ENCODE peak calls at places on chromosomes 5 and 9, in seven cellular contexts. One of them, this sample, is unnamed.
A peak's percentile ranks its signal among the peaks of the same experiment; 100 is the strongest.

GRCh38 chr5:59276886-59277514 is 616.5 kb downstream of the PDE4D start:
- DNase-seq in HFF-Myc: no peak
- DNase-seq in fibroblast of pulmonary artery: peak; percentile 33
- DNase-seq in foreskin fibroblast: no peak
- DNase-seq in pancreas: no peak
- DNase-seq in CD8-positive, alpha-beta T cell: no peak
- DNase-seq in endodermal cell: no peak
- DNase-seq in this sample: no peak

GRCh38 chr5:176787676-176788075 is 22.7 kb upstream of the UNC5A start:
- DNase-seq in fibroblast of pulmonary artery: no peak
- DNase-seq in foreskin fibroblast: no peak
- DNase-seq in HFF-Myc: no peak
- DNase-seq in endodermal cell: peak; percentile 65
- DNase-seq in CD8-positive, alpha-beta T cell: no peak
- DNase-seq in pancreas: no peak
- DNase-seq in this sample: no peak

GRCh38 chr9:76658510-76659231 is 105.6 kb upstream of the PCA3 start:
- DNase-seq in fibroblast of pulmonary artery: peak; percentile 86
- DNase-seq in pancreas: no peak
- DNase-seq in endodermal cell: peak; percentile 61
- DNase-seq in CD8-positive, alpha-beta T cell: no peak
- DNase-seq in foreskin fibroblast: peak; percentile 81
- DNase-seq in HFF-Myc: peak; percentile 57
- DNase-seq in this sample: no peak

GRCh38 chr5:62731011-62731410 is 152.4 kb downstream of the LRRC70 start:
- DNase-seq in HFF-Myc: no peak
- DNase-seq in CD8-positive, alpha-beta T cell: no peak
- DNase-seq in endodermal cell: no peak
- DNase-seq in pancreas: no peak
- DNase-seq in fibroblast of pulmonary artery: no peak
- DNase-seq in foreskin fibroblast: no peak
- DNase-seq in this sample: no peak

GRCh38 chr9:133103183-133103986 is 17.7 kb downstream of the RALGDS start:
- DNase-seq in foreskin fibroblast: peak; percentile 69
- DNase-seq in HFF-Myc: no peak
- DNase-seq in endodermal cell: peak; percentile 86
- DNase-seq in CD8-positive, alpha-beta T cell: peak; percentile 38
- DNase-seq in fibroblast of pulmonary artery: peak; percentile 46
- DNase-seq in pancreas: peak; percentile 58
- DNase-seq in this sample: peak; percentile 79

GRCh38 chr9:106868096-106868495 is 5.1 kb downstream of the ZNF462 start:
- DNase-seq in endodermal cell: no peak
- DNase-seq in HFF-Myc: no peak
- DNase-seq in pancreas: no peak
- DNase-seq in foreskin fibroblast: no peak
- DNase-seq in CD8-positive, alpha-beta T cell: no peak
- DNase-seq in fibroblast of pulmonary artery: no peak
- DNase-seq in this sample: no peak

GRCh38 chr9:130872511-130872910 is 24.1 kb downstream of the QRFP start:
- DNase-seq in foreskin fibroblast: no peak
- DNase-seq in fibroblast of pulmonary artery: no peak
- DNase-seq in endodermal cell: no peak
- DNase-seq in CD8-positive, alpha-beta T cell: no peak
- DNase-seq in HFF-Myc: no peak
- DNase-seq in pancreas: no peak
- DNase-seq in this sample: no peak

GRCh38 chr5:128413356-128413755 is 124.7 kb downstream of the FBN2 start:
- DNase-seq in fibroblast of pulmonary artery: peak; percentile 36
- DNase-seq in endodermal cell: no peak
- DNase-seq in HFF-Myc: no peak
- DNase-seq in pancreas: no peak
- DNase-seq in CD8-positive, alpha-beta T cell: no peak
- DNase-seq in foreskin fibroblast: peak; percentile 33
- DNase-seq in this sample: no peak

GRCh38 chr5:96219580-96220281 is 213.3 kb downstream of the PCSK1 start:
- DNase-seq in foreskin fibroblast: peak; percentile 84
- DNase-seq in CD8-positive, alpha-beta T cell: no peak
- DNase-seq in HFF-Myc: peak; percentile 25
- DNase-seq in endodermal cell: no peak
- DNase-seq in pancreas: no peak
- DNase-seq in fibroblast of pulmonary artery: peak; percentile 71
- DNase-seq in this sample: no peak

GRCh38 chr5:134171972-134172371 is 4.8 kb downstream of the SKP1 start:
- DNase-seq in CD8-positive, alpha-beta T cell: no peak
- DNase-seq in endodermal cell: no peak
- DNase-seq in fibroblast of pulmonary artery: no peak
- DNase-seq in pancreas: no peak
- DNase-seq in foreskin fibroblast: no peak
- DNase-seq in HFF-Myc: no peak
- DNase-seq in this sample: no peak
- TF ChIP-seq CTCF in CD8-positive, alpha-beta T cell: no peak
- TF ChIP-seq CTCF in endodermal cell: no peak
- TF ChIP-seq CTCF in fibroblast of pulmonary artery: no peak
- TF ChIP-seq CTCF in pancreas: no peak
- TF ChIP-seq CTCF in foreskin fibroblast: no peak
- TF ChIP-seq CTCF in HFF-Myc: no peak
- TF ChIP-seq CTCF in this sample: no peak

DNA sequence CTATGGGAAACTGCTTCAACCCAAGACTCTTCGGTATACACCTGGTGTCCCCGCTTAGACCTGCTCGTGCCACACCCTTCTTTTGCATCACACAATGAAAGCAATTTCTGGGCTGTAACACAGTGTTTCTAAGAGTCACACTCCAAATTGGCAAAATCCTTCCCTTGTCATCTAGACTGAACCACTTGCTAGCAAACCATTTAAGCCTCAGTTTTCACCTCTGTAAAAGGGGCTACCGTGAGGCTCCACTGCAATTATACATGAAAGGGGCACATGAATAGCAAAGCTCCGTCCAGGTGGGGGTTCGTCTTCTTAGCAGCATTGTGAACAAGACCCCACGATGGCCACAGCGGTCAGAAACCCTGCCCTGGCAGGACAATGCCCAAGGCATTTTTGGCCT is 166.8 kb downstream of the PAX5 start:
- DNase-seq in foreskin fibroblast: no peak
- DNase-seq in fibroblast of pulmonary artery: no peak
- DNase-seq in HFF-Myc: no peak
- DNase-seq in endodermal cell: no peak
- DNase-seq in CD8-positive, alpha-beta T cell: no peak
- DNase-seq in pancreas: no peak
- DNase-seq in this sample: no peak
- TF ChIP-seq CTCF in foreskin fibroblast: no peak
- TF ChIP-seq CTCF in fibroblast of pulmonary artery: no peak
- TF ChIP-seq CTCF in HFF-Myc: no peak
- TF ChIP-seq CTCF in endodermal cell: no peak
- TF ChIP-seq CTCF in CD8-positive, alpha-beta T cell: no peak
- TF ChIP-seq CTCF in pancreas: no peak
- TF ChIP-seq CTCF in this sample: no peak

GRCh38 chr9:93965830-93966577 is 10.8 kb upstream of the BARX1 start:
- DNase-seq in CD8-positive, alpha-beta T cell: no peak
- DNase-seq in fibroblast of pulmonary artery: no peak
- DNase-seq in endodermal cell: peak; percentile 87
- DNase-seq in foreskin fibroblast: no peak
- DNase-seq in pancreas: no peak
- DNase-seq in HFF-Myc: no peak
- DNase-seq in this sample: no peak
- TF ChIP-seq CTCF in CD8-positive, alpha-beta T cell: no peak
- TF ChIP-seq CTCF in fibroblast of pulmonary artery: peak; percentile 6
- TF ChIP-seq CTCF in endodermal cell: peak; percentile 73
- TF ChIP-seq CTCF in foreskin fibroblast: no peak
- TF ChIP-seq CTCF in pancreas: no peak
- TF ChIP-seq CTCF in HFF-Myc: no peak
- TF ChIP-seq CTCF in this sample: no peak

GRCh38 chr9:81968026-81968425 is 20.5 kb upstream of the SPATA31D1 start:
- DNase-seq in pancreas: no peak
- DNase-seq in endodermal cell: no peak
- DNase-seq in foreskin fibroblast: no peak
- DNase-seq in CD8-positive, alpha-beta T cell: no peak
- DNase-seq in fibroblast of pulmonary artery: no peak
- DNase-seq in HFF-Myc: no peak
- DNase-seq in this sample: no peak

GRCh38 chr9:81969971-81970370 is 18.6 kb upstream of the SPATA31D1 start:
- DNase-seq in endodermal cell: no peak
- DNase-seq in CD8-positive, alpha-beta T cell: no peak
- DNase-seq in foreskin fibroblast: peak; percentile 34
- DNase-seq in pancreas: no peak
- DNase-seq in fibroblast of pulmonary artery: peak; percentile 3
- DNase-seq in HFF-Myc: no peak
- DNase-seq in this sample: no peak

GRCh38 chr9:81974764-81975163 is 13.8 kb upstream of the SPATA31D1 start:
- DNase-seq in fibroblast of pulmonary artery: no peak
- DNase-seq in endodermal cell: no peak
- DNase-seq in HFF-Myc: no peak
- DNase-seq in foreskin fibroblast: no peak
- DNase-seq in CD8-positive, alpha-beta T cell: no peak
- DNase-seq in pancreas: no peak
- DNase-seq in this sample: no peak

GRCh38 chr9:81976351-81976750 is 12.2 kb upstream of the SPATA31D1 start:
- DNase-seq in pancreas: no peak
- DNase-seq in foreskin fibroblast: no peak
- DNase-seq in endodermal cell: peak; percentile 61
- DNase-seq in HFF-Myc: no peak
- DNase-seq in fibroblast of pulmonary artery: no peak
- DNase-seq in CD8-positive, alpha-beta T cell: no peak
- DNase-seq in this sample: no peak

GRCh38 chr9:81971727-81972126 is 16.8 kb upstream of the SPATA31D1 start:
- DNase-seq in foreskin fibroblast: peak; percentile 14
- DNase-seq in CD8-positive, alpha-beta T cell: no peak
- DNase-seq in HFF-Myc: no peak
- DNase-seq in endodermal cell: no peak
- DNase-seq in pancreas: no peak
- DNase-seq in fibroblast of pulmonary artery: no peak
- DNase-seq in this sample: no peak
- TF ChIP-seq CTCF in foreskin fibroblast: no peak
- TF ChIP-seq CTCF in CD8-positive, alpha-beta T cell: no peak
- TF ChIP-seq CTCF in HFF-Myc: no peak
- TF ChIP-seq CTCF in endodermal cell: no peak
- TF ChIP-seq CTCF in pancreas: no peak
- TF ChIP-seq CTCF in fibroblast of pulmonary artery: no peak
- TF ChIP-seq CTCF in this sample: no peak

GRCh38 chr9:126775926-126776325 is 28.9 kb upstream of the ZBTB43 start:
- DNase-seq in foreskin fibroblast: no peak
- DNase-seq in HFF-Myc: no peak
- DNase-seq in CD8-positive, alpha-beta T cell: no peak
- DNase-seq in pancreas: no peak
- DNase-seq in fibroblast of pulmonary artery: no peak
- DNase-seq in endodermal cell: no peak
- DNase-seq in this sample: no peak

GRCh38 chr9:126781717-126782388 is 23.0 kb upstream of the ZBTB43 start:
- DNase-seq in pancreas: peak; percentile 66
- DNase-seq in fibroblast of pulmonary artery: peak; percentile 74
- DNase-seq in CD8-positive, alpha-beta T cell: peak; percentile 85
- DNase-seq in endodermal cell: peak; percentile 98
- DNase-seq in foreskin fibroblast: peak; percentile 87
- DNase-seq in HFF-Myc: no peak
- DNase-seq in this sample: peak; percentile 85

GRCh38 chr9:126773004-126773607 is 31.7 kb upstream of the ZBTB43 start:
- DNase-seq in pancreas: no peak
- DNase-seq in foreskin fibroblast: peak; percentile 26
- DNase-seq in endodermal cell: peak; percentile 85
- DNase-seq in fibroblast of pulmonary artery: peak; percentile 22
- DNase-seq in HFF-Myc: no peak
- DNase-seq in CD8-positive, alpha-beta T cell: no peak
- DNase-seq in this sample: no peak

GRCh38 chr9:126781186-126781585 is 23.7 kb upstream of the ZBTB43 start:
- DNase-seq in pancreas: no peak
- DNase-seq in foreskin fibroblast: no peak
- DNase-seq in fibroblast of pulmonary artery: no peak
- DNase-seq in HFF-Myc: no peak
- DNase-seq in CD8-positive, alpha-beta T cell: no peak
- DNase-seq in endodermal cell: no peak
- DNase-seq in this sample: no peak

GRCh38 chr9:126777733-126778132 is 27.1 kb upstream of the ZBTB43 start:
- DNase-seq in endodermal cell: peak; percentile 88
- DNase-seq in pancreas: no peak
- DNase-seq in foreskin fibroblast: no peak
- DNase-seq in fibroblast of pulmonary artery: no peak
- DNase-seq in HFF-Myc: no peak
- DNase-seq in CD8-positive, alpha-beta T cell: no peak
- DNase-seq in this sample: no peak
- TF ChIP-seq CTCF in endodermal cell: peak; percentile 71
- TF ChIP-seq CTCF in pancreas: no peak
- TF ChIP-seq CTCF in foreskin fibroblast: no peak
- TF ChIP-seq CTCF in fibroblast of pulmonary artery: no peak
- TF ChIP-seq CTCF in HFF-Myc: no peak
- TF ChIP-seq CTCF in CD8-positive, alpha-beta T cell: no peak
- TF ChIP-seq CTCF in this sample: no peak

DNA sequence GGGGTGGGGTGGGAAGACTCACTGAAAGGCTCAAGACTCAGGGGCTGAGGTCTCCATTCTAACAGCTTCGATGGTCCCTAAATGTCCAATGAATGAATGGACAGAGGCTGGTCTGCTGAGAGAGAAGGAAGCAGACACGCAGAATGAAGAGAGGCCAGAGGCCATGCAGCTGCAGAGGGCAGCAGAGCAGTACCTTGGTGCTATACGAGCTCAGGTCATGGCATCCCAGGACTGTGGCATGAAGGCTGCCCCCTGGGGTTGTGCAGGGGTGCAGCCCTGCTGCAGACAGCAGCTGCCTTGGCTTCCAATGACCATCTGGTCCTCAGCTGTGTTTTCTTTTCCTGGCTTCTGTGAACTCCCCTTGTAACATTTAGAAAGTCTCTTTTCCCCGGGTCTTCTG is 15.2 kb upstream of the CORO2A start:
- DNase-seq in CD8-positive, alpha-beta T cell: no peak
- DNase-seq in foreskin fibroblast: peak; percentile 57
- DNase-seq in pancreas: no peak
- DNase-seq in endodermal cell: no peak
- DNase-seq in fibroblast of pulmonary artery: no peak
- DNase-seq in HFF-Myc: no peak
- DNase-seq in this sample: no peak
- TF ChIP-seq CTCF in CD8-positive, alpha-beta T cell: no peak
- TF ChIP-seq CTCF in foreskin fibroblast: peak; percentile 27
- TF ChIP-seq CTCF in pancreas: no peak
- TF ChIP-seq CTCF in endodermal cell: peak; percentile 23
- TF ChIP-seq CTCF in fibroblast of pulmonary artery: no peak
- TF ChIP-seq CTCF in HFF-Myc: peak; percentile 31
- TF ChIP-seq CTCF in this sample: no peak

This sample was measured in omental fat pad.